ENCODE peak calls at places on chromosomes 5 and 9, in five cellular contexts. P is left lung, F is right lobe of liver, B is body of pancreas, L is fibroblast of lung. Q is an unnamed sample. For H3K4me1, the result is how much of the 10 kb centered on the place peaks cover.

GRCh38 chr9:134165357-134166315 is 1.3 kb upstream of the RNU6ATAC start:
- DNase-seq in B (peak), L (peak), P (no peak), F (peak), Q (peak)

GRCh38 chr9:136410500-136411287 is at the start of the genes ENTR1 and PMPCA:
- DNase-seq in L (peak), F (peak), B (peak), P (peak), Q (peak)

GRCh38 chr5:1510151-1510561 is 13.6 kb downstream of the LPCAT1 start:
- DNase-seq in P (peak), F (peak), L (no peak), B (no peak), Q (peak)

GRCh38 chr5:108989761-108990392 is 242.2 kb downstream of the FER start:
- DNase-seq in L (peak), B (no peak), F (no peak), P (no peak), Q (no peak)

GRCh38 chr9:97759611-97760288 is 62.6 kb upstream of the XPA start:
- DNase-seq in L (no peak), B (no peak), P (no peak), F (peak), Q (no peak)

GRCh38 chr5:139746691-139747582 is 48.7 kb upstream of the PSD2 start:
- DNase-seq in P (no peak), B (peak), L (no peak), F (no peak), Q (peak)

GRCh38 chr5:151664694-151665583 is 21.8 kb downstream of the SPARC start:
- DNase-seq in F (no peak), P (no peak), B (no peak), L (peak), Q (no peak)

GRCh38 chr9:26131891-26132290 is 453.6 kb upstream of the TUSC1 start:
- DNase-seq in P (no peak), F (no peak), B (peak), L (peak), Q (no peak)

GRCh38 chr5:179345429-179346321 is at the start of gene ADAMTS2:
- DNase-seq in F (peak), B (peak), P (peak), L (peak), Q (peak)

GRCh38 chr9:134385873-134386370 is 59.7 kb downstream of the RXRA start:
- DNase-seq in F (no peak), P (no peak), L (no peak), B (no peak), Q (peak)

GRCh38 chr5:113675166-113675565 is 161.7 kb downstream of the YTHDC2 start:
- DNase-seq in L (no peak), P (no peak), B (no peak), F (no peak), Q (no peak)

GRCh38 chr9:38352716-38353334 is 39.7 kb upstream of the ALDH1B1 start:
- DNase-seq in L (no peak), F (no peak), P (no peak), B (no peak), Q (no peak)

GRCh38 chr9:84170521-84171141 is 169.9 kb downstream of the SLC28A3 start:
- DNase-seq in F (no peak), L (peak), P (peak), B (peak), Q (peak)

GRCh38 chr5:1670342-1670741 is 129.3 kb downstream of the MRPL36 start:
- DNase-seq in P (no peak), L (no peak), F (no peak), B (no peak), Q (no peak)

GRCh38 chr5:61402244-61402823 is 70.3 kb downstream of the ZSWIM6 start:
- DNase-seq in F (no peak), L (no peak), P (no peak), B (no peak), Q (no peak)

GRCh38 chr9:137441289-137441934 is at the start of gene ENTPD8:
- DNase-seq in L (no peak), B (peak), F (peak), P (no peak), Q (peak)

GRCh38 chr9:92295827-92296258 is 2.3 kb upstream of the IARS1 start:
- DNase-seq in F (no peak), P (no peak), L (no peak), B (no peak), Q (no peak)

GRCh38 chr9:78014776-78015175 is 16.8 kb downstream of the GNAQ start:
- DNase-seq in L (peak), B (no peak), P (no peak), F (no peak), Q (no peak)

GRCh38 chr5:123696948-123697347 is 185.0 kb downstream of the CSNK1G3 start:
- DNase-seq in P (no peak), L (peak), F (no peak), B (no peak), Q (no peak)

GRCh38 chr5:37871023-37871815 is 31.4 kb upstream of the GDNF start:
- DNase-seq in F (no peak), P (no peak), L (peak), B (no peak), Q (no peak)

GRCh38 chr5:57650360-57651069 is 167.9 kb upstream of the ACTBL2 start:
- DNase-seq in P (no peak), F (peak), L (peak), B (peak), Q (no peak)

GRCh38 chr9:4680178-4680535 is 788 bp downstream of the CDC37L1 start:
- DNase-seq in P (no peak), B (no peak), F (no peak), L (peak), Q (no peak)

GRCh38 chr5:53478411-53479044 is 1.9 kb upstream of the FST start:
- DNase-seq in F (peak), P (no peak), B (peak), L (peak), Q (peak)

GRCh38 chr9:76699966-76700365 is 64.3 kb upstream of the PCA3 start:
- DNase-seq in P (no peak), L (peak), F (no peak), B (no peak), Q (no peak)

GRCh38 chr9:124735121-124735520 is 36.0 kb downstream of the NR6A1 start:
- DNase-seq in F (no peak), B (no peak), P (no peak), L (peak), Q (no peak)

DNA sequence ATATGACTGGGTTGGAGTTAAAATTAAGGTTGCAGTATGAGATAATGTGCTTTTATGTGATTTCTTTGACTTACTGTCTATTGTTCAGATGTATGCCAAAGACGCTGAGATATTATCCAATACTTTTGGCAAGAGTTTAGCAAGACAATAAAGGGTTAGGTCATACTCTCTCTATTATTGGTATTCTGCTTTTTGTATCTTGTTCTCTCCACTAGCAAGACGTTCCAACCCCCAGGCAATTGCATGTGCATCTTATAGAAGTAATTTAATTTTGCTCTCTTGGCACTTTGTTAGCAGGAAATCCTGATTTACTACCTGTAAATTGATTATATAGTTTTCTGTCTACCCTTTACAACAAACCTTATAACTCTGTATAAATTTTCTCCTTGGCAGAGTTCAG is 1093.6 kb downstream of the CDH9 start:
- DNase-seq in L (no peak), F (no peak), B (no peak), P (no peak), Q (no peak)
- H3K4me3 ChIP-seq in L (no peak), F (no peak), B (no peak), P (no peak), Q (no peak)

GRCh38 chr5:91535508-91535907 is 152.4 kb upstream of the ARRDC3 start:
- DNase-seq in B (no peak), P (no peak), L (peak), F (no peak), Q (no peak)
- H3K4me1 ChIP-seq in B (under half), P (under half), L (under half), F (under half), Q (under half)

GRCh38 chr5:132209131-132209530 is 18.5 kb downstream of the P4HA2 start:
- DNase-seq in L (no peak), F (no peak), B (no peak), P (no peak), Q (no peak)
- H3K4me3 ChIP-seq in L (no peak), F (no peak), B (no peak), P (no peak), Q (no peak)

GRCh38 chr9:128081052-128081451 is 13.0 kb downstream of the SLC25A25 start:
- DNase-seq in P (no peak), F (no peak), L (peak), B (no peak), Q (no peak)
- H3K4me1 ChIP-seq in P (half or more), F (under half), L (under half), B (half or more), Q (under half)

DNA sequence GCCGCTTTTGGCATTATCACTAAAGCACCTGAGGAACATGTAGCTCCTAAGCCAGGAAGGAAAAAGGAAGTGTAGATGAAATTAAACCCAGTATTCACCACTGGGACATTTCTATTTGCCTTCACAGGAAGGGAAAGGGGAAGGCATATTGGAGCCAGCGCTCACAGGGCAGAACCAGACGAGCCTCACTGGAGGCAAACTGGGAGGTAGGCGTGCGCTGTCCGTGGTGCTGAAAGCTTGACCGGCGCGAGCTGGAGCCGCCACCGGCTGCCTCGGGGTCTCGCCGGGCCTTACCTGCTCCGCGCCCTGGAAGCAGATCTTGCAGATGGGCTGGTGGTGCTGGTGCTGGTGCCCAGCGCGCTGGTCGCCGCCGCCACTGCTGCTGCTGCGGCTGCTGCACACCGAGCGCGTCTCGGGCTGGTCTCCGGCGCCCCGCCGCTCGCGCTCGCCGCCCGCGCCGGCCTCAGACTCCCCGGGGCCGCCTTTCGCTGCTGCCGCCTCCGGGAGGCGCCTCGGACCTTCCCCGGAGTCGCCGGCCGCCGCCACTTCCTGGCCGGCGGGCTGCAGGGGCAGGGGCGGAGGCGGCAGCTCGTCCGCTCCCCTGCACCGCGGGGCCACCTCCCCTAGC is 732 bp downstream of the MARCHF11 start:
- DNase-seq in B (peak), P (peak), L (peak), F (peak), Q (peak)
- H3K4me3 ChIP-seq in B (no peak), P (no peak), L (no peak), F (no peak), Q (no peak)

GRCh38 chr9:126375386-126375785 is 48.8 kb downstream of the MVB12B start:
- DNase-seq in P (no peak), B (peak), F (no peak), L (peak), Q (no peak)

GRCh38 chr9:126378761-126379160 is 52.1 kb downstream of the MVB12B start:
- DNase-seq in B (no peak), P (no peak), L (no peak), F (no peak), Q (no peak)

GRCh38 chr9:126376311-126376902 is 49.8 kb downstream of the MVB12B start:
- DNase-seq in L (no peak), P (no peak), B (no peak), F (no peak), Q (no peak)

GRCh38 chr9:126376903-126377342 is 50.3 kb downstream of the MVB12B start:
- DNase-seq in B (no peak), L (no peak), P (no peak), F (no peak), Q (no peak)

DNA sequence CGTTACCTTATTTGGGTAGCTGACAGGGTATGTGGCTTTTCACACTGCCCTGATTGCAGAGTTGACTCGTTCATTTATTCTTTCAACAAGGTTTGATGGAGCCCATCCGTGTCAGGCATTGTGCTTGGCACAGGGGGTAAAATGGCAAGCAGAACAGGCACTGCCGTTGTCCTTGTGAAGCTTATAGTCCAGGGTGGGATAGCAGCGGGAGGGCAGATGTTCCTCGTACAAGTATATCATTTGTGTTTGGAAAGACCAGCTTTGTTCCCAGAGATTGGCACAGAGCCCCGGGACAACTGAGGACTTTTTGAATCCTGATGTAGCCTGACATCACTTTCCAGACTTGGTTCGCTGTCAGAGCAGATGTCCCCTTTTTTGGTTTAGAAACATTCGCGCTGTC is 50.9 kb downstream of the MVB12B start:
- DNase-seq in L (no peak), P (no peak), F (no peak), B (no peak), Q (no peak)
- H3K4me1 ChIP-seq in L (under half), P (half or more), F (under half), B (under half), Q (half or more)